ENCODE peak calls at places on chromosomes 4 and X, in six cellular contexts. L, H, J, Q, B and C are unnamed samples.

GRCh38 chr4:6520051-6520450 is 47.6 kb upstream of the PPP2R2C start:
- DNase-seq in L (no peak), H (no peak), J (no peak), Q (no peak), B (no peak), C (no peak)

GRCh38 chr4:17809667-17810066 is 890 bp downstream of the DCAF16 start:
- DNase-seq in L (no peak), H (no peak), J (no peak), Q (no peak), B (no peak), C (no peak)

GRCh38 chr4:113951263-113951662 is 28.2 kb downstream of the ARSJ start:
- DNase-seq in L (no peak), H (no peak), J (no peak), Q (no peak), B (no peak), C (peak; percentile 46)

GRCh38 chrX:9569875-9570274 is 105.0 kb downstream of the TBL1X start:
- DNase-seq in L (no peak), H (no peak), J (no peak), Q (no peak), B (no peak), C (no peak)

GRCh38 chr4:77911842-77912450 is 49.3 kb downstream of the MRPL1 start:
- DNase-seq in L (no peak), H (no peak), J (no peak), Q (no peak), B (no peak), C (peak; percentile 37)

GRCh38 chr4:149238097-149238496 is 577.5 kb downstream of the IQCM start:
- DNase-seq in L (no peak), H (no peak), J (no peak), Q (no peak), B (no peak), C (no peak)

GRCh38 chr4:55087930-55088293 is 37.5 kb downstream of the KDR start:
- DNase-seq in L (no peak), H (no peak), J (no peak), Q (no peak), B (no peak), C (no peak)

GRCh38 chr4:186485621-186486062 is 69.7 kb downstream of the MTNR1A start:
- DNase-seq in L (peak; percentile 45), H (peak; percentile 24), J (peak; percentile 55), Q (no peak), B (no peak), C (peak; percentile 19)

GRCh38 chr4:97216031-97216430 is 927.2 kb downstream of the STPG2 start:
- DNase-seq in L (no peak), H (no peak), J (no peak), Q (no peak), B (no peak), C (no peak)

GRCh38 chrX:49701948-49702347 is 6.2 kb upstream of the PAGE1 start:
- DNase-seq in L (no peak), H (no peak), J (no peak), Q (no peak), B (no peak), C (no peak)

GRCh38 chrX:23246001-23246400 is 88.6 kb upstream of the PTCHD1 start:
- DNase-seq in L (no peak), H (peak; percentile 33), J (no peak), Q (no peak), B (no peak), C (no peak)

GRCh38 chrX:47843363-47843762 is 6.7 kb downstream of the ZNF81 start:
- DNase-seq in L (no peak), H (peak; percentile 21), J (no peak), Q (no peak), B (no peak), C (no peak)

GRCh38 chr4:163941221-163941865 is 446.9 kb downstream of the TMA16 start:
- DNase-seq in L (no peak), H (peak; percentile 2), J (no peak), Q (no peak), B (no peak), C (no peak)

GRCh38 chr4:64584981-64585557 is 175.8 kb upstream of the TECRL start:
- DNase-seq in L (peak; percentile 29), H (peak; percentile 47), J (peak; percentile 64), Q (no peak), B (peak; percentile 57), C (peak; percentile 6)
- H3K4me3 ChIP-seq in L (no peak overlapping the region), H (no peak overlapping the region), J (no peak overlapping the region), Q (no peak overlapping the region), B (no peak overlapping the region), C (no peak overlapping the region)

GRCh38 chrX:84224741-84225140 is 36.7 kb upstream of the RPS6KA6 start:
- DNase-seq in L (no peak), H (no peak), J (no peak), Q (no peak), B (no peak), C (no peak)
- H3K18ac ChIP-seq in L (no peak overlapping the region), H (no peak overlapping the region), J (no peak overlapping the region), Q (no peak overlapping the region), B (no peak overlapping the region), C (no peak overlapping the region)

GRCh38 chr4:38730830-38731646 is 51.8 kb downstream of the TLR10 start:
- DNase-seq in L (peak; percentile 72), H (peak; percentile 91), J (peak; percentile 84), Q (peak; percentile 62), B (peak; percentile 82), C (peak; percentile 94)
- H3K4me3 ChIP-seq in L (no peak overlapping the region), H (no peak overlapping the region), J (no peak overlapping the region), Q (no peak overlapping the region), B (no peak overlapping the region), C (no peak overlapping the region)

GRCh38 chr4:183348706-183349659 is 26.8 kb upstream of the CLDN24 start:
- DNase-seq in L (no peak), H (peak; percentile 92), J (peak; percentile 77), Q (no peak), B (peak; percentile 28), C (peak; percentile 95)
- H3K18ac ChIP-seq in L (no peak overlapping the region), H (peak overlapping the region; percentile 86), J (no peak overlapping the region), Q (no peak overlapping the region), B (no peak overlapping the region), C (peak overlapping the region; percentile 83)

GRCh38 chr4:71216316-71216959 is 122.4 kb upstream of the SLC4A4 start:
- DNase-seq in L (no peak), H (no peak), J (no peak), Q (no peak), B (no peak), C (no peak)
- H3K4me3 ChIP-seq in L (no peak overlapping the region), H (no peak overlapping the region), J (no peak overlapping the region), Q (no peak overlapping the region), B (no peak overlapping the region), C (no peak overlapping the region)